ENCODE peak calls at places on chromosome 13, in six cellular contexts. Y, H, N, I, Q and E are unnamed samples.

GRCh38 chr13:66835040-66835628 is 395.0 kb downstream of the PCDH9 start:
- DNase-seq in Y (no peak), H (peak; percentile 80), N (peak; percentile 66), I (peak; percentile 78), Q (peak; percentile 71), E (peak; percentile 5)

GRCh38 chr13:110070511-110071120 is 236.3 kb downstream of the COL4A1 start:
- DNase-seq in Y (peak; percentile 8), H (no peak), N (peak; percentile 61), I (no peak), Q (no peak), E (no peak)

GRCh38 chr13:82800391-82800790 is 1081.9 kb downstream of the SLITRK1 start:
- DNase-seq in Y (peak; percentile 11), H (no peak), N (no peak), I (no peak), Q (no peak), E (no peak)

GRCh38 chr13:59687028-59687427 is 476.7 kb downstream of the DIAPH3 start:
- DNase-seq in Y (no peak), H (no peak), N (no peak), I (no peak), Q (no peak), E (no peak)

GRCh38 chr13:20412761-20413355 is 112.8 kb downstream of the CRYL1 start:
- DNase-seq in Y (no peak), H (no peak), N (no peak), I (no peak), Q (no peak), E (peak; percentile 82)

GRCh38 chr13:33328691-33329090 is 43.1 kb upstream of the STARD13 start:
- DNase-seq in Y (no peak), H (no peak), N (peak; percentile 24), I (no peak), Q (no peak), E (peak; percentile 8)

GRCh38 chr13:47680752-47681151 is 320.3 kb downstream of the SUCLA2 start:
- DNase-seq in Y (no peak), H (no peak), N (peak; percentile 42), I (no peak), Q (no peak), E (no peak)

GRCh38 chr13:48155850-48156249 is 60.9 kb upstream of the MED4 start:
- DNase-seq in Y (peak; percentile 58), H (no peak), N (peak; percentile 79), I (no peak), Q (no peak), E (no peak)

GRCh38 chr13:40910324-40911050 is 108.6 kb downstream of the ELF1 start:
- DNase-seq in Y (no peak), H (no peak), N (peak; percentile 30), I (no peak), Q (no peak), E (no peak)

GRCh38 chr13:34139660-34140059 is 321.7 kb downstream of the RFC3 start:
- DNase-seq in Y (no peak), H (no peak), N (no peak), I (no peak), Q (no peak), E (no peak)